ENCODE peak calls at places on chromosomes 3 and 15, in seven cellular contexts. One of them, this sample, is unnamed.

GRCh38 chr3:135106445-135106844 is 311.4 kb downstream of the EPHB1 start:
- DNase-seq in HepG2: peak
- DNase-seq in uterus: no peak
- DNase-seq in nephron progenitor cell: peak
- DNase-seq in left lung: no peak
- DNase-seq in foreskin fibroblast: peak
- DNase-seq in cardiac fibroblast: peak
- DNase-seq in this sample: no peak

GRCh38 chr15:67164401-67164791 is 90.1 kb downstream of the AAGAB start:
- DNase-seq in HepG2: no peak
- DNase-seq in nephron progenitor cell: no peak
- DNase-seq in uterus: peak
- DNase-seq in left lung: peak
- DNase-seq in foreskin fibroblast: no peak
- DNase-seq in cardiac fibroblast: peak
- DNase-seq in this sample: no peak

GRCh38 chr15:82312611-82313349 is 36.5 kb downstream of the GOLGA6L10 start:
- DNase-seq in uterus: no peak
- DNase-seq in cardiac fibroblast: peak
- DNase-seq in HepG2: no peak
- DNase-seq in left lung: no peak
- DNase-seq in foreskin fibroblast: peak
- DNase-seq in nephron progenitor cell: no peak
- DNase-seq in this sample: peak

GRCh38 chr3:23372296-23372695 is 169.2 kb downstream of the UBE2E2 start:
- DNase-seq in foreskin fibroblast: peak
- DNase-seq in uterus: no peak
- DNase-seq in cardiac fibroblast: peak
- DNase-seq in nephron progenitor cell: no peak
- DNase-seq in left lung: no peak
- DNase-seq in HepG2: no peak
- DNase-seq in this sample: no peak

GRCh38 chr3:149963485-149963884 is 7.2 kb downstream of the PFN2 start:
- DNase-seq in uterus: no peak
- DNase-seq in cardiac fibroblast: no peak
- DNase-seq in foreskin fibroblast: no peak
- DNase-seq in left lung: no peak
- DNase-seq in nephron progenitor cell: no peak
- DNase-seq in HepG2: no peak
- DNase-seq in this sample: no peak

GRCh38 chr3:126464494-126464893 is 11.2 kb downstream of the ZXDC start:
- DNase-seq in nephron progenitor cell: no peak
- DNase-seq in uterus: no peak
- DNase-seq in HepG2: no peak
- DNase-seq in left lung: no peak
- DNase-seq in cardiac fibroblast: no peak
- DNase-seq in foreskin fibroblast: no peak
- DNase-seq in this sample: no peak

GRCh38 chr3:146313411-146314111 is 62.7 kb upstream of the PLSCR4 start:
- DNase-seq in foreskin fibroblast: peak
- DNase-seq in cardiac fibroblast: peak
- DNase-seq in HepG2: no peak
- DNase-seq in left lung: no peak
- DNase-seq in nephron progenitor cell: no peak
- DNase-seq in uterus: no peak
- DNase-seq in this sample: no peak

GRCh38 chr15:55999635-56000034 is 6.2 kb upstream of the NEDD4 start:
- DNase-seq in foreskin fibroblast: peak
- DNase-seq in cardiac fibroblast: no peak
- DNase-seq in HepG2: no peak
- DNase-seq in left lung: no peak
- DNase-seq in uterus: no peak
- DNase-seq in nephron progenitor cell: no peak
- DNase-seq in this sample: no peak

GRCh38 chr3:73611176-73611575 is 13.6 kb downstream of the PDZRN3 start:
- DNase-seq in uterus: no peak
- DNase-seq in nephron progenitor cell: no peak
- DNase-seq in foreskin fibroblast: peak
- DNase-seq in left lung: no peak
- DNase-seq in cardiac fibroblast: peak
- DNase-seq in HepG2: no peak
- DNase-seq in this sample: no peak

GRCh38 chr3:38542401-38543298 is 46.5 kb downstream of the EXOG start:
- DNase-seq in foreskin fibroblast: peak
- DNase-seq in left lung: no peak
- DNase-seq in nephron progenitor cell: peak
- DNase-seq in HepG2: no peak
- DNase-seq in uterus: no peak
- DNase-seq in cardiac fibroblast: no peak
- DNase-seq in this sample: no peak

GRCh38 chr15:25345943-25346342 is 92.9 kb downstream of the UBE3A start:
- DNase-seq in left lung: no peak
- DNase-seq in HepG2: peak
- DNase-seq in foreskin fibroblast: no peak
- DNase-seq in cardiac fibroblast: peak
- DNase-seq in uterus: no peak
- DNase-seq in nephron progenitor cell: peak
- DNase-seq in this sample: no peak

GRCh38 chr3:70832811-70833509 is 520.5 kb upstream of the MDFIC2 start:
- DNase-seq in foreskin fibroblast: peak
- DNase-seq in uterus: no peak
- DNase-seq in cardiac fibroblast: peak
- DNase-seq in HepG2: no peak
- DNase-seq in nephron progenitor cell: no peak
- DNase-seq in left lung: no peak
- DNase-seq in this sample: no peak

GRCh38 chr3:2851356-2851755 is 258.8 kb downstream of the IL5RA start:
- DNase-seq in nephron progenitor cell: no peak
- DNase-seq in uterus: no peak
- DNase-seq in foreskin fibroblast: no peak
- DNase-seq in cardiac fibroblast: no peak
- DNase-seq in left lung: no peak
- DNase-seq in HepG2: no peak
- DNase-seq in this sample: no peak

GRCh38 chr3:48427630-48427962 is 2.3 kb downstream of the PLXNB1 start:
- DNase-seq in nephron progenitor cell: no peak
- DNase-seq in uterus: no peak
- DNase-seq in foreskin fibroblast: no peak
- DNase-seq in left lung: no peak
- DNase-seq in HepG2: no peak
- DNase-seq in cardiac fibroblast: no peak
- DNase-seq in this sample: peak

GRCh38 chr15:28962851-28963710 is 77.3 kb downstream of the APBA2 start:
- DNase-seq in nephron progenitor cell: no peak
- DNase-seq in cardiac fibroblast: no peak
- DNase-seq in HepG2: no peak
- DNase-seq in uterus: no peak
- DNase-seq in left lung: no peak
- DNase-seq in foreskin fibroblast: no peak
- DNase-seq in this sample: no peak

GRCh38 chr3:101642441-101642840 is 34.5 kb downstream of the ZBTB11 start:
- DNase-seq in nephron progenitor cell: no peak
- DNase-seq in HepG2: no peak
- DNase-seq in left lung: no peak
- DNase-seq in cardiac fibroblast: no peak
- DNase-seq in foreskin fibroblast: no peak
- DNase-seq in uterus: no peak
- DNase-seq in this sample: no peak

GRCh38 chr3:159593927-159594605 is 394.6 kb upstream of the IL12A start:
- DNase-seq in cardiac fibroblast: no peak
- DNase-seq in HepG2: no peak
- DNase-seq in left lung: no peak
- DNase-seq in nephron progenitor cell: no peak
- DNase-seq in foreskin fibroblast: no peak
- DNase-seq in uterus: no peak
- DNase-seq in this sample: no peak

GRCh38 chr3:160435747-160436146 is 13.8 kb downstream of the TRIM59 start:
- DNase-seq in nephron progenitor cell: no peak
- DNase-seq in foreskin fibroblast: no peak
- DNase-seq in uterus: no peak
- DNase-seq in HepG2: no peak
- DNase-seq in left lung: no peak
- DNase-seq in cardiac fibroblast: no peak
- DNase-seq in this sample: no peak

GRCh38 chr3:148697311-148698189 is at the start of gene AGTR1:
- DNase-seq in foreskin fibroblast: peak
- DNase-seq in cardiac fibroblast: peak
- DNase-seq in nephron progenitor cell: peak
- DNase-seq in HepG2: no peak
- DNase-seq in left lung: peak
- DNase-seq in uterus: peak
- DNase-seq in this sample: no peak

GRCh38 chr3:12841970-12842328 is 584 bp upstream of the RPL32 start:
- DNase-seq in nephron progenitor cell: no peak
- DNase-seq in foreskin fibroblast: no peak
- DNase-seq in uterus: no peak
- DNase-seq in HepG2: no peak
- DNase-seq in cardiac fibroblast: no peak
- DNase-seq in left lung: no peak
- DNase-seq in this sample: no peak
- TF ChIP-seq CTCF in nephron progenitor cell: no peak
- TF ChIP-seq CTCF in foreskin fibroblast: no peak
- TF ChIP-seq CTCF in uterus: no peak
- TF ChIP-seq CTCF in HepG2: no peak
- TF ChIP-seq CTCF in cardiac fibroblast: no peak
- TF ChIP-seq CTCF in left lung: peak
- TF ChIP-seq CTCF in this sample: peak

GRCh38 chr3:186639778-186640472 is at the start of gene FETUB:
- DNase-seq in left lung: no peak
- DNase-seq in foreskin fibroblast: no peak
- DNase-seq in HepG2: no peak
- DNase-seq in cardiac fibroblast: no peak
- DNase-seq in uterus: no peak
- DNase-seq in nephron progenitor cell: no peak
- DNase-seq in this sample: no peak

GRCh38 chr3:186636536-186636935 is 3.7 kb upstream of the FETUB start:
- DNase-seq in HepG2: no peak
- DNase-seq in foreskin fibroblast: no peak
- DNase-seq in nephron progenitor cell: no peak
- DNase-seq in uterus: no peak
- DNase-seq in cardiac fibroblast: no peak
- DNase-seq in left lung: no peak
- DNase-seq in this sample: no peak

GRCh38 chr3:186637661-186638060 is 2.5 kb upstream of the FETUB start:
- DNase-seq in cardiac fibroblast: no peak
- DNase-seq in HepG2: no peak
- DNase-seq in left lung: no peak
- DNase-seq in foreskin fibroblast: no peak
- DNase-seq in uterus: no peak
- DNase-seq in nephron progenitor cell: no peak
- DNase-seq in this sample: no peak

GRCh38 chr3:186640473-186640818 is 247 bp downstream of the FETUB start:
- DNase-seq in left lung: no peak
- DNase-seq in cardiac fibroblast: peak
- DNase-seq in uterus: no peak
- DNase-seq in nephron progenitor cell: no peak
- DNase-seq in HepG2: no peak
- DNase-seq in foreskin fibroblast: peak
- DNase-seq in this sample: no peak

DNA sequence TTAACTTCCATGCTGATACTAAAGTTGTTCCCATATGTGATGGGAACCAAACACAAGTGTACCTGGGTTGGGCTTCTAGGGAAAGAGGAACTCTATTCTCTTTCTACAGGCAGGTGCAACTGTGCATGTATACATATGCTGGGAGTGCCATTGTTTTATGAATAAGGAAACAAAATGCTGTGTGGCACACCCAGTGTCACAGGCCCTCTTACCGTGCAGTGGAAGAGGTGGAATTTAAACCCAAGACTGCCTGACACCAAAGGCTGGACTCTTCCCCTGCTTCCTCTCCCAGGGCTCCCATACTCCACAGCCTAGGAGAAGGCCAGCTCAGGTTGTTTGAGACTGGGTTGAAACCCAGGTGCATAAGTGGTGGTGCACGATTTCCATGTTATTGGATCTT is 1.9 kb upstream of the FETUB start:
- DNase-seq in nephron progenitor cell: no peak
- DNase-seq in uterus: no peak
- DNase-seq in left lung: no peak
- DNase-seq in foreskin fibroblast: no peak
- DNase-seq in HepG2: no peak
- DNase-seq in cardiac fibroblast: no peak
- DNase-seq in this sample: no peak
- TF ChIP-seq CTCF in nephron progenitor cell: no peak
- TF ChIP-seq CTCF in uterus: no peak
- TF ChIP-seq CTCF in left lung: no peak
- TF ChIP-seq CTCF in foreskin fibroblast: no peak
- TF ChIP-seq CTCF in HepG2: no peak
- TF ChIP-seq CTCF in cardiac fibroblast: no peak
- TF ChIP-seq CTCF in this sample: no peak

DNA sequence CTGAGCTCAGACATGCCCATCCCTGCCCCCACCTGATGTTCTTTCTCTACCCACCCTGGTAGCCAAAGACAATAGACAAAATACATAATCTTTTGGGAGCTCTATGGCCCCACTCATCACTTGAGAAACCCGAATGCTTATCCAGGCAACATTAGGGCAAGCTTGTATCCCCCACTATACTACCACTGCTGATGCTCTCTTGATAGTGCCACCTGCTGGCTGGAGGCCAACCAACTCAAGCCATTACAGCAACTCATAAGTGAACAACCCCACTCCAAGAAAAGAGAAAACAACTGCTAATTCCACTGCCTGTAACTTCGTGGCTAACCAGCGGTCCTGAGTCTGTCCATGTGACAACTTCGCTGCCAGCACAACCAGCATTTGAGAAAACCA is 342.5 kb upstream of the TGFBR2 start:
- DNase-seq in foreskin fibroblast: no peak
- DNase-seq in uterus: no peak
- DNase-seq in left lung: no peak
- DNase-seq in cardiac fibroblast: no peak
- DNase-seq in HepG2: no peak
- DNase-seq in nephron progenitor cell: no peak
- DNase-seq in this sample: no peak
- TF ChIP-seq CTCF in foreskin fibroblast: no peak
- TF ChIP-seq CTCF in uterus: no peak
- TF ChIP-seq CTCF in left lung: no peak
- TF ChIP-seq CTCF in cardiac fibroblast: no peak
- TF ChIP-seq CTCF in HepG2: no peak
- TF ChIP-seq CTCF in nephron progenitor cell: no peak
- TF ChIP-seq CTCF in this sample: peak

GRCh38 chr15:27817258-27817657 is 281.9 kb downstream of the OCA2 start:
- DNase-seq in HepG2: no peak
- DNase-seq in foreskin fibroblast: no peak
- DNase-seq in left lung: no peak
- DNase-seq in nephron progenitor cell: no peak
- DNase-seq in cardiac fibroblast: no peak
- DNase-seq in uterus: no peak
- DNase-seq in this sample: no peak
- TF ChIP-seq CTCF in HepG2: no peak
- TF ChIP-seq CTCF in foreskin fibroblast: no peak
- TF ChIP-seq CTCF in left lung: no peak
- TF ChIP-seq CTCF in nephron progenitor cell: no peak
- TF ChIP-seq CTCF in cardiac fibroblast: no peak
- TF ChIP-seq CTCF in uterus: no peak
- TF ChIP-seq CTCF in this sample: no peak